ENCODE peak calls at places on chromosomes 12 and 14, in five cellular contexts. C, N, Q, U and E are unnamed samples.

GRCh38 chr14:59268011-59268410 is 79.5 kb downstream of the DAAM1 start:
- DNase-seq in C (no peak), N (no peak), Q (no peak), U (no peak), E (no peak)

GRCh38 chr14:100446572-100446971 is 123.4 kb downstream of the SLC25A47 start:
- DNase-seq in C (no peak), N (no peak), Q (no peak), U (no peak), E (peak; percentile 93)

GRCh38 chr12:752673-753400 is 458 bp downstream of the WNK1 start:
- DNase-seq in C (peak; percentile 59), N (peak; percentile 13), Q (no peak), U (peak; percentile 68), E (peak; percentile 83)

GRCh38 chr12:122022393-122023338 is 982 bp downstream of the BCL7A start:
- DNase-seq in C (no peak), N (peak; percentile 12), Q (no peak), U (peak; percentile 21), E (peak; percentile 92)

GRCh38 chr14:44149597-44149996 is 357.5 kb downstream of the FSCB start:
- DNase-seq in C (no peak), N (no peak), Q (no peak), U (no peak), E (peak; percentile 43)

GRCh38 chr14:92122351-92122677 is 545 bp downstream of the CPSF2 start:
- DNase-seq in C (no peak), N (no peak), Q (no peak), U (peak; percentile 26), E (no peak)

GRCh38 chr12:90274407-90274806 is 565.8 kb upstream of the ATP2B1 start:
- DNase-seq in C (no peak), N (no peak), Q (no peak), U (no peak), E (no peak)

GRCh38 chr14:94992046-94992445 is 165.3 kb downstream of the DICER1 start:
- DNase-seq in C (no peak), N (no peak), Q (no peak), U (no peak), E (no peak)

GRCh38 chr12:100859063-100859627 is 64.6 kb downstream of the ANO4 start:
- DNase-seq in C (no peak), N (no peak), Q (no peak), U (no peak), E (no peak)